ENCODE peak calls at places on chromosomes 2 and 18, in eight cellular contexts. U, K, Y, B, W, H, E and F are unnamed samples. For H3K27me3, the result is how much of the 10 kb centered on the place peaks cover.

GRCh38 chr18:54762386-54762785 is 65.9 kb upstream of the RAB27B start:
- DNase-seq in W (no peak), B (no peak), U (no peak), K (no peak), Y (no peak), H (no peak), E (no peak), F (no peak)

GRCh38 chr2:228707846-228708245 is 526.4 kb upstream of the SPHKAP start:
- DNase-seq in B (no peak), E (no peak), W (no peak), K (no peak), H (no peak), U (no peak), Y (no peak), F (no peak)

GRCh38 chr2:6932833-6933232 is 15.6 kb downstream of the RNF144A start:
- DNase-seq in U (no peak), H (no peak), W (no peak), B (no peak), Y (no peak), E (no peak), K (no peak), F (no peak)

GRCh38 chr2:148730085-148730484 is 85.5 kb downstream of the EPC2 start:
- DNase-seq in Y (no peak), H (no peak), E (peak), B (no peak), K (no peak), W (no peak), U (no peak), F (no peak)

GRCh38 chr2:10544252-10544651 is 96.1 kb upstream of the ODC1 start:
- DNase-seq in U (peak), W (no peak), K (no peak), B (no peak), Y (no peak), H (no peak), E (no peak), F (no peak)

GRCh38 chr2:99662761-99663341 is 173.0 kb upstream of the REV1 start:
- DNase-seq in E (no peak), B (no peak), W (no peak), H (no peak), K (no peak), U (no peak), Y (no peak), F (no peak)

GRCh38 chr2:170771049-170771937 is 1.1 kb downstream of the ERICH2 start:
- DNase-seq in E (no peak), U (peak), H (peak), B (no peak), K (peak), Y (peak), W (peak), F (no peak)

GRCh38 chr2:117087565-117088291 is 726.8 kb upstream of the DDX18 start:
- DNase-seq in B (no peak), K (no peak), H (no peak), Y (no peak), U (no peak), W (no peak), E (no peak), F (no peak)

GRCh38 chr2:20148841-20149702 is 75.9 kb downstream of the SDC1 start:
- DNase-seq in Y (peak), U (no peak), K (no peak), E (no peak), H (no peak), B (no peak), W (no peak), F (no peak)

GRCh38 chr2:54176577-54176976 is 61.2 kb downstream of the ACYP2 start:
- DNase-seq in W (peak), H (peak), B (peak), Y (no peak), U (peak), K (peak), E (peak), F (no peak)

GRCh38 chr18:48105317-48105716 is 174.9 kb upstream of the SMAD2 start:
- DNase-seq in W (no peak), K (no peak), H (no peak), B (peak), E (no peak), U (no peak), Y (no peak), F (no peak)

GRCh38 chr2:160343404-160343803 is 143.3 kb upstream of the ITGB6 start:
- DNase-seq in B (no peak), W (no peak), H (no peak), U (no peak), K (no peak), Y (no peak), E (no peak), F (no peak)

GRCh38 chr2:2681611-2682295 is 350.7 kb upstream of the MYT1L start:
- DNase-seq in E (no peak), K (no peak), H (no peak), Y (no peak), B (no peak), U (no peak), W (no peak), F (no peak)

GRCh38 chr2:27442981-27443323 is 771 bp downstream of the KRTCAP3 start:
- DNase-seq in W (peak), U (no peak), K (no peak), E (no peak), B (no peak), Y (no peak), H (no peak), F (no peak)

GRCh38 chr2:55309441-55309840 is 40.4 kb upstream of the MTIF2 start:
- DNase-seq in W (no peak), H (peak), B (no peak), Y (no peak), E (no peak), U (no peak), K (no peak), F (no peak)
- H3K27me3 ChIP-seq in W (under half), H (under half), B (under half), Y (under half), E (under half), U (under half), K (under half), F (under half)

GRCh38 chr2:36568533-36569246 is 29.3 kb downstream of the FEZ2 start:
- DNase-seq in E (no peak), U (no peak), Y (no peak), H (no peak), K (no peak), B (no peak), W (no peak), F (no peak)
- H3K27ac ChIP-seq in E (no peak), U (no peak), Y (peak), H (no peak), K (peak), B (peak), W (peak), F (no peak)

GRCh38 chr2:222302178-222303018 is 3.6 kb upstream of the PAX3 start:
- DNase-seq in W (no peak), B (no peak), Y (no peak), E (no peak), H (no peak), U (no peak), K (no peak), F (no peak)

GRCh38 chr2:222303828-222304736 is 5.3 kb upstream of the PAX3 start:
- DNase-seq in B (no peak), W (no peak), E (no peak), H (no peak), Y (no peak), K (no peak), U (no peak), F (no peak)

GRCh38 chr2:222304737-222305509 is 6.1 kb upstream of the PAX3 start:
- DNase-seq in B (no peak), W (no peak), U (no peak), E (no peak), H (no peak), Y (no peak), K (no peak), F (no peak)

GRCh38 chr2:222301296-222301997 is 2.6 kb upstream of the PAX3 start:
- DNase-seq in Y (no peak), H (no peak), K (no peak), U (no peak), E (no peak), W (no peak), B (no peak), F (no peak)

DNA sequence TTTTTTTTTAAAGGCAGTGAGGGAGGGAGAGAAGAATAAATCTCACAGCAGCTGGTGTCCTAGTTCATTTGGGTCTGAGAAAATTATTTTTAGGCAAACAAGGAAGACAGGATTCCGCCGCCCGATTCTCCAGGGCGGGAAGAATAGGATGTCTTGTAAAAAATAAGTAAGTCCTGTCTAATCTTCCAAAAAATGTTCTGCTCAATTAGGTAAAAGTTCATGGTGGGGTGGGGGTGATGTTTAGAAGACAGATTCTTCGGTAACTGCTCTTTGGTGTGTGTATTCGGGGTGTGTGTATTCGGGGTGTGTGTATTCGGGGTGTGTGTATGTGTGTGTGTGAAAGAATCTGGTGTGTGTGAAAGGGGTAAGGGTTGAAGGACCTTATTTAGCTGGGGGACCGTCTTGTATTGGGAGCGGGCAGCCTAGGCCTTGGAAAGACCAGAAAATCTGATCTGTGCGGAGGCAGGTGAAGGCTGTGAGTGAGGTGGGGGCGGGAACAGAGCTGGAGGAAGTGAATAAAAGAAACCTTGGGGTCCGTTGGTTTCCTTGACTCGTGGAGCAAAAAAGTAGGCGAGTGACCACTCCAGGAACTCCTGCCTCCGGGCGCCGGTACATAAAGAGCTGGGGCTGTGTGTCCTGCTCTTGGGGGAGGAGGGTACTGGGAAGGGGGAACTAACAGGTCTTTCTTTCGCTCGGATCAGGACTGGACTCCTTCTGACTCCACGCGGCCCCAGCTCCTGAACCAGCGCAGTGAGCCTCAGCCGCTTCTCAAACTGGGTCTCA is 4.4 kb upstream of the PAX3 start:
- DNase-seq in U (no peak), K (no peak), E (no peak), Y (no peak), H (no peak), B (no peak), W (no peak), F (no peak)
- H3K27me3 ChIP-seq in U (half or more), K (under half), E (half or more), Y (half or more), H (half or more), B (half or more), W (half or more), F (half or more)

DNA sequence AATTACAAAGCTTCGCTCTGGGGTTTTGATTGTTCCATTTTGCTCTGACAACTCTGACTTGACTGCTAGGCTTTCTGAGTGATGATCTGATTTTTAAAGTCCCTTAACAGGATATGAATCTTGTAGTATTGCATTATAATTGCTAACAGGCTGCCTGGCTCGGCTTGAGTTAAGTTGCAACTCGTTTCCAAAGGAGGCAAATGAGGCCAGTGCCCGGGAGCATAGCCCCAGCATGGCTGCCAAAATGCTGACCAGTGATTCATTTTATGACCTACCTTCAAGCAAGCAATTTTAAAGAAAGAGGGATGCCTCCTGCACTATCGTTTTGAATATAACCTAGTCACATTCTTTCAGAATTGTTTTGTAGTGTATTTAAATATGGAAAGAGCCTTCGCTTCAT is 135.4 kb downstream of the COL6A3 start:
- DNase-seq in B (no peak), Y (no peak), K (no peak), U (no peak), W (peak), H (no peak), E (no peak), F (no peak)
- H3K27ac ChIP-seq in B (no peak), Y (peak), K (no peak), U (peak), W (peak), H (no peak), E (no peak), F (no peak)

GRCh38 chr2:120591572-120591971 is 144.1 kb upstream of the GLI2 start:
- DNase-seq in H (no peak), U (no peak), W (no peak), B (peak), E (no peak), Y (no peak), K (no peak), F (no peak)
- H3K27me3 ChIP-seq in H (under half), U (under half), W (under half), B (under half), E (half or more), Y (under half), K (under half), F (under half)

GRCh38 chr2:237723023-237723422 is 75.6 kb upstream of the RBM44 start:
- DNase-seq in H (no peak), E (no peak), Y (no peak), U (no peak), K (no peak), B (no peak), W (no peak), F (no peak)
- H3K27ac ChIP-seq in H (peak), E (no peak), Y (no peak), U (no peak), K (no peak), B (no peak), W (peak), F (no peak)